ENCODE peak calls at places on chromosomes 3 and 15, in six cellular contexts. G, M, X, Y, K and V are unnamed samples.

GRCh38 chr3:41304603-41305002 is 105.3 kb downstream of the CTNNB1 start:
- DNase-seq in G (no peak), M (no peak), X (no peak), Y (no peak), K (no peak), V (peak)

GRCh38 chr3:163039636-163040035 is 1543.0 kb downstream of the OTOL1 start:
- DNase-seq in G (no peak), M (no peak), X (no peak), Y (no peak), K (no peak), V (no peak)

GRCh38 chr3:146466596-146466995 is 2.8 kb downstream of the PLSCR2 start:
- DNase-seq in G (no peak), M (no peak), X (no peak), Y (no peak), K (no peak), V (peak)

GRCh38 chr3:63278171-63278999 is at the start of gene SYNPR:
- DNase-seq in G (peak), M (no peak), X (no peak), Y (no peak), K (no peak), V (no peak)

GRCh38 chr3:133301194-133301593 is 98.7 kb upstream of the BFSP2 start:
- DNase-seq in G (no peak), M (no peak), X (no peak), Y (peak), K (no peak), V (no peak)

GRCh38 chr15:47908950-47909670 is 191.8 kb downstream of the SEMA6D start:
- DNase-seq in G (no peak), M (no peak), X (no peak), Y (no peak), K (no peak), V (no peak)

GRCh38 chr3:113151475-113152031 is 59.8 kb upstream of the BOC start:
- DNase-seq in G (no peak), M (no peak), X (no peak), Y (no peak), K (no peak), V (no peak)

GRCh38 chr3:62667714-62668113 is 207.5 kb downstream of the CADPS start:
- DNase-seq in G (peak), M (no peak), X (no peak), Y (no peak), K (no peak), V (peak)

GRCh38 chr3:138381950-138382715 is 33.8 kb downstream of the MRAS start:
- DNase-seq in G (peak), M (no peak), X (no peak), Y (peak), K (peak), V (peak)

GRCh38 chr3:194675081-194675640 is 3.2 kb upstream of the LSG1 start:
- DNase-seq in G (no peak), M (no peak), X (no peak), Y (no peak), K (no peak), V (peak)

GRCh38 chr3:27930052-27930602 is 208.0 kb upstream of the EOMES start:
- DNase-seq in G (no peak), M (no peak), X (no peak), Y (no peak), K (no peak), V (no peak)

GRCh38 chr15:57943766-57944165 is 121.7 kb downstream of the ALDH1A2 start:
- DNase-seq in G (no peak), M (no peak), X (no peak), Y (no peak), K (no peak), V (no peak)

GRCh38 chr3:108862865-108863798 is 40.5 kb downstream of the TRAT1 start:
- DNase-seq in G (no peak), M (peak), X (peak), Y (no peak), K (no peak), V (peak)

GRCh38 chr3:7075120-7075519 is 214.2 kb downstream of the GRM7 start:
- DNase-seq in G (no peak), M (no peak), X (no peak), Y (no peak), K (no peak), V (no peak)

GRCh38 chr15:24976932-24977331 is 22.1 kb downstream of the SNRPN start:
- DNase-seq in G (no peak), M (no peak), X (no peak), Y (no peak), K (no peak), V (no peak)

GRCh38 chr15:87032291-87032690 is 952.6 kb downstream of the AGBL1 start:
- DNase-seq in G (no peak), M (no peak), X (no peak), Y (no peak), K (no peak), V (peak)

GRCh38 chr15:55267401-55268053 is 22.1 kb downstream of the RAB27A start:
- DNase-seq in G (no peak), M (peak), X (no peak), Y (no peak), K (peak), V (no peak)

GRCh38 chr3:141519587-141519986 is 32.8 kb downstream of the RASA2 start:
- DNase-seq in G (no peak), M (no peak), X (no peak), Y (no peak), K (no peak), V (no peak)

GRCh38 chr3:131072099-131072559 is 45.5 kb downstream of the NEK11 start:
- DNase-seq in G (no peak), M (no peak), X (no peak), Y (no peak), K (no peak), V (no peak)

GRCh38 chr3:47578691-47579632 is at the start of gene CSPG5:
- DNase-seq in G (peak), M (peak), X (peak), Y (no peak), K (peak), V (no peak)

GRCh38 chr3:129554356-129555120 is 11.6 kb downstream of the H1-8 start:
- DNase-seq in G (peak), M (no peak), X (no peak), Y (no peak), K (no peak), V (no peak)

GRCh38 chr3:122577409-122578028 is at the start of gene PARP15:
- DNase-seq in G (peak), M (peak), X (no peak), Y (no peak), K (peak), V (no peak)

GRCh38 chr15:91779960-91780359 is 73.5 kb upstream of the SLCO3A1 start:
- DNase-seq in G (no peak), M (no peak), X (no peak), Y (no peak), K (no peak), V (no peak)

GRCh38 chr3:8371955-8372600 is 129.5 kb upstream of the LMCD1 start:
- DNase-seq in G (no peak), M (no peak), X (peak), Y (no peak), K (no peak), V (no peak)

GRCh38 chr15:72468103-72468502 is 6.0 kb upstream of the ARIH1 start:
- DNase-seq in G (no peak), M (no peak), X (no peak), Y (no peak), K (no peak), V (no peak)

GRCh38 chr15:30990036-30990435 is 1.4 kb downstream of the MTMR10 start:
- DNase-seq in G (no peak), M (no peak), X (peak), Y (no peak), K (no peak), V (peak)

GRCh38 chr3:137647179-137647578 is 116.9 kb upstream of the SOX14 start:
- DNase-seq in G (peak), M (no peak), X (no peak), Y (no peak), K (no peak), V (no peak)

GRCh38 chr3:184576457-184577240 is 15.1 kb downstream of the EPHB3 start:
- DNase-seq in G (no peak), M (no peak), X (no peak), Y (no peak), K (no peak), V (no peak)

GRCh38 chr3:184572528-184573270 is 11.1 kb downstream of the EPHB3 start:
- DNase-seq in G (no peak), M (no peak), X (no peak), Y (no peak), K (no peak), V (no peak)

GRCh38 chr3:184575701-184576100 is 14.1 kb downstream of the EPHB3 start:
- DNase-seq in G (no peak), M (no peak), X (no peak), Y (no peak), K (no peak), V (no peak)

GRCh38 chr3:184577546-184577945 is 16.0 kb downstream of the EPHB3 start:
- DNase-seq in G (no peak), M (no peak), X (no peak), Y (no peak), K (no peak), V (no peak)

DNA sequence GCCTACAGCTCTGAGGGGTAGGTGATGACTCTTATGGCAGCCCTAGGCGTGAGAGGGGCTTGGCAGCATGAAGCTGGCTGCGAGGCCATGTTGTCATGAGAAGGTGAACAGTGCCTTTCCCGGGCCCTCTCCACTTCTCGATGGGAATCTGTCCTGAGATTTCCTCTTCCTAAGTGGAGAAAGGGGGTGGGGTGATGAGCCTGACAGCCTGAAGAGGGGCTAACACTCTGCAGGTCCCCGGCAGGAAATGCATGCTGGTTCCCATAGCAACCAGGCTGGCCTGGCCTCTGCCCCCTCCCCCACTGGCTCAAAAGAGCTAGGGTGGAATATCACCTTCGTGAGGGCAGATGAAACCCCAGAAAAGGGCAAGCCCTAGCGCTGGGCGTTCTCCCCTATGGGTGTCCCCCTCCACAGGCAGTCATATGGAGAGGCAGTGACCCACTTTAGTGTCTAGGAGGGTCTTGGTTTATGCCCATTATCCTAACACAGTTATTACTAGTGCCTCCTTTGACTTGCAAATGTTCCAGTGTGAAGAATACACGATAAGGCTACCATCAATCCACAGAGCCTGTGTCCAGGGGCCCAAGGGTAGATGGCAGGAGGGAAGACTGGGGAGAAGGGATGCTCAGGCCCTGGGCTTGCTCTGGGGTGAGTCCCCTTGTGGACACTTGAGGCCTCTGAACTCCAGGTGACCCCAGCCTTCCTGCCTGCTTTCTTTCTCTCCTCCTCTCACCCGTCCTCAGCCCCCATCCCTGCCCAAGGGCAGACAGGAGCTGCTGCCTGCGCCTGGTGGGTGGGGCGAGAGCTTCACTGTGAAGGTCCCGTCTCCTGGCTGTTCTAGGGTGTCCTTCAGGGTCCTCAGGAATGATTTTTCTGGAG is 13.2 kb downstream of the EPHB3 start:
- DNase-seq in G (peak), M (no peak), X (no peak), Y (no peak), K (no peak), V (no peak)
- TF ChIP-seq CTCF in G (peak), M (no peak), X (no peak), Y (no peak), K (no peak), V (no peak)

GRCh38 chr3:121493431-121493830 is 52.4 kb downstream of the POLQ start:
- DNase-seq in G (no peak), M (no peak), X (no peak), Y (no peak), K (no peak), V (no peak)
- TF ChIP-seq CTCF in G (no peak), M (no peak), X (no peak), Y (peak), K (no peak), V (no peak)

GRCh38 chr3:85162905-85163304 is 204.1 kb downstream of the CADM2 start:
- DNase-seq in G (no peak), M (no peak), X (no peak), Y (no peak), K (no peak), V (no peak)
- TF ChIP-seq CTCF in G (no peak), M (no peak), X (no peak), Y (no peak), K (no peak), V (no peak)

GRCh38 chr3:195897853-195898415 is 10.4 kb downstream of the TNK2 start:
- DNase-seq in G (peak), M (no peak), X (no peak), Y (no peak), K (no peak), V (no peak)
- TF ChIP-seq CTCF in G (peak), M (no peak), X (no peak), Y (no peak), K (no peak), V (no peak)

DNA sequence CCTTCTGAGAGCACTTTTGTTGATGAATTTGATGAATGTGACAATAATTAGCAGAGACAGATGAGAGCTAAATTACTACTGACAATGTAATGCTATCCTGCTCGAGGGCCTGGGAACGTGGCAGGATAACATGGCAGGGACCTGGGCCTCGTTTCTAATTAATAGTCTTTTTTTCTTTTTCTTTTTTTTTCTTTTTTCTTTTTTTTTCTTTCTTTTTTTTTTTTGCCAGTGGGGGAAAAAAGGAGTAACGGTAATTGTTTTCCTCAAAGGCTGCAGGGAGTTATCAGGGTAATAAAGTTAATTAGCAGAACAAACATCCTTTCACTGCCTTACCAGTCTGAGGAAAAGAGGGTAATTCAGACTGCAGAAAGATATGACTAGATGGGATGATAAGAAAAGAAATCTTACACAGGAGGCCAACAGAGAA is 150.1 kb upstream of the SOX2 start:
- DNase-seq in G (peak), M (no peak), X (no peak), Y (no peak), K (no peak), V (no peak)
- TF ChIP-seq CTCF in G (no peak), M (no peak), X (no peak), Y (no peak), K (no peak), V (no peak)

GRCh38 chr3:170368921-170369320 is 11.4 kb downstream of the SKIL start:
- DNase-seq in G (no peak), M (no peak), X (no peak), Y (no peak), K (no peak), V (peak)
- TF ChIP-seq CTCF in G (peak), M (peak), X (peak), Y (peak), K (peak), V (peak)

GRCh38 chr15:88986949-88987589 is 73.9 kb upstream of the MFGE8 start:
- DNase-seq in G (no peak), M (no peak), X (no peak), Y (no peak), K (no peak), V (no peak)
- TF ChIP-seq CTCF in G (peak), M (no peak), X (no peak), Y (no peak), K (no peak), V (no peak)

GRCh38 chr3:128492353-128493220 is at the start of gene GATA2:
- DNase-seq in G (peak), M (peak), X (no peak), Y (no peak), K (no peak), V (no peak)
- TF ChIP-seq CTCF in G (peak), M (no peak), X (no peak), Y (no peak), K (no peak), V (no peak)

GRCh38 chr3:134643150-134643675 is 7.6 kb downstream of the KY start:
- DNase-seq in G (no peak), M (no peak), X (no peak), Y (no peak), K (peak), V (no peak)

GRCh38 chr3:134642445-134643149 is 8.2 kb downstream of the KY start:
- DNase-seq in G (no peak), M (no peak), X (no peak), Y (no peak), K (no peak), V (no peak)

GRCh38 chr3:134640378-134640777 is 10.4 kb downstream of the KY start:
- DNase-seq in G (no peak), M (no peak), X (no peak), Y (no peak), K (peak), V (no peak)

GRCh38 chr3:134641671-134642300 is 9.0 kb downstream of the KY start:
- DNase-seq in G (no peak), M (no peak), X (no peak), Y (no peak), K (no peak), V (no peak)

GRCh38 chr3:134640872-134641470 is 9.9 kb downstream of the KY start:
- DNase-seq in G (peak), M (no peak), X (no peak), Y (no peak), K (no peak), V (peak)
- TF ChIP-seq CTCF in G (peak), M (no peak), X (peak), Y (peak), K (no peak), V (peak)